ENCODE peak calls at places on chromosomes 16 and 17, in six cellular contexts. B, Q, R, S, W and P are unnamed samples.

GRCh38 chr17:29162909-29163341 is 17.3 kb downstream of the MYO18A start:
- DNase-seq in B (no peak), Q (no peak), R (no peak), S (no peak), W (no peak), P (no peak)

GRCh38 chr16:4937782-4938682 is 1.1 kb upstream of the PPL start:
- DNase-seq in B (no peak), Q (no peak), R (no peak), S (no peak), W (no peak), P (no peak)

GRCh38 chr17:36004604-36005003 is 3.3 kb upstream of the CCL15 start:
- DNase-seq in B (no peak), Q (no peak), R (no peak), S (no peak), W (no peak), P (no peak)

GRCh38 chr16:88393571-88393970 is 10.8 kb downstream of the ZNF469 start:
- DNase-seq in B (no peak), Q (no peak), R (no peak), S (no peak), W (no peak), P (no peak)

GRCh38 chr17:60472449-60472848 is 50.2 kb downstream of the CHCT1 start:
- DNase-seq in B (no peak), Q (no peak), R (no peak), S (no peak), W (no peak), P (no peak)

GRCh38 chr17:8696951-8697745 is 47.5 kb downstream of the CCDC42 start:
- DNase-seq in B (no peak), Q (no peak), R (no peak), S (no peak), W (no peak), P (no peak)

GRCh38 chr17:61458491-61459433 is 6.5 kb downstream of the TBX4 start:
- DNase-seq in B (no peak), Q (no peak), R (no peak), S (no peak), W (no peak), P (no peak)

GRCh38 chr16:47634126-47634525 is 173.0 kb downstream of the PHKB start:
- DNase-seq in B (no peak), Q (no peak), R (no peak), S (no peak), W (no peak), P (peak)

GRCh38 chr17:58249270-58250133 is 11.1 kb downstream of the LPO start:
- DNase-seq in B (peak), Q (peak), R (peak), S (peak), W (peak), P (peak)

GRCh38 chr17:8420041-8420934 is 15.4 kb upstream of the NDEL1 start:
- DNase-seq in B (no peak), Q (peak), R (peak), S (no peak), W (peak), P (no peak)

GRCh38 chr17:49588312-49588711 is 12.6 kb downstream of the NXPH3 start:
- DNase-seq in B (no peak), Q (no peak), R (no peak), S (no peak), W (no peak), P (no peak)

GRCh38 chr17:67281053-67281452 is 36.1 kb upstream of the HELZ start:
- DNase-seq in B (no peak), Q (no peak), R (no peak), S (no peak), W (no peak), P (no peak)

GRCh38 chr17:35312790-35313711 is 60.4 kb downstream of the SLFN11 start:
- DNase-seq in B (peak), Q (peak), R (peak), S (peak), W (peak), P (peak)

GRCh38 chr16:73713301-73713700 is 583.3 kb upstream of the PSMD7 start:
- DNase-seq in B (no peak), Q (no peak), R (no peak), S (no peak), W (peak), P (no peak)

GRCh38 chr17:16922386-16923096 is 49.4 kb downstream of the TNFRSF13B start:
- DNase-seq in B (no peak), Q (no peak), R (peak), S (no peak), W (no peak), P (no peak)

GRCh38 chr17:33520404-33521032 is 227.4 kb upstream of the ASIC2 start:
- DNase-seq in B (peak), Q (peak), R (peak), S (no peak), W (peak), P (peak)

GRCh38 chr17:17365476-17366110 is 62.4 kb downstream of the NT5M start:
- DNase-seq in B (peak), Q (no peak), R (no peak), S (no peak), W (no peak), P (no peak)

GRCh38 chr17:3747805-3748204 is 24.1 kb downstream of the HASPIN start:
- DNase-seq in B (no peak), Q (no peak), R (no peak), S (no peak), W (no peak), P (no peak)

GRCh38 chr17:82962163-82962720 is 117.2 kb upstream of the METRNL start:
- DNase-seq in B (no peak), Q (peak), R (peak), S (peak), W (no peak), P (no peak)

GRCh38 chr17:2170023-2170422 is 115.1 kb downstream of the HIC1 start:
- DNase-seq in B (peak), Q (no peak), R (no peak), S (no peak), W (no peak), P (no peak)

GRCh38 chr17:42541041-42541833 is 5.2 kb downstream of the NAGLU start:
- DNase-seq in B (no peak), Q (peak), R (no peak), S (no peak), W (no peak), P (no peak)

GRCh38 chr16:67268136-67268579 is 11.2 kb upstream of the PLEKHG4 start:
- DNase-seq in B (peak), Q (peak), R (peak), S (peak), W (no peak), P (peak)

GRCh38 chr16:85612191-85612800 is 826 bp upstream of the GSE1 start:
- DNase-seq in B (peak), Q (peak), R (peak), S (peak), W (no peak), P (peak)

GRCh38 chr16:89155184-89155679 is 16.3 kb upstream of the CDH15 start:
- DNase-seq in B (no peak), Q (peak), R (peak), S (peak), W (peak), P (no peak)

GRCh38 chr16:57012353-57012752 is 23.0 kb downstream of the NLRC5 start:
- DNase-seq in B (no peak), Q (no peak), R (no peak), S (no peak), W (no peak), P (no peak)

GRCh38 chr17:2695961-2696760 is 15.4 kb downstream of the CLUH start:
- DNase-seq in B (no peak), Q (peak), R (no peak), S (no peak), W (no peak), P (no peak)

GRCh38 chr17:12953126-12953525 is 64.7 kb downstream of the ELAC2 start:
- DNase-seq in B (no peak), Q (no peak), R (no peak), S (no peak), W (peak), P (no peak)

GRCh38 chr17:20981046-20981920 is 61.5 kb downstream of the USP22 start:
- DNase-seq in B (no peak), Q (no peak), R (no peak), S (no peak), W (no peak), P (no peak)

GRCh38 chr17:80101946-80102706 is 745 bp downstream of the GAA start:
- DNase-seq in B (peak), Q (no peak), R (peak), S (peak), W (peak), P (no peak)

GRCh38 chr16:66728117-66728787 is 23.2 kb downstream of the DYNC1LI2 start:
- DNase-seq in B (peak), Q (peak), R (peak), S (peak), W (peak), P (peak)

GRCh38 chr17:73586921-73587680 is 57.1 kb downstream of the SDK2 start:
- DNase-seq in B (no peak), Q (no peak), R (no peak), S (no peak), W (peak), P (peak)